ENCODE peak calls at places on chromosomes 7 and 10, in eight cellular contexts. F is kidney, N is IMR-90, K is heart left ventricle, J is transverse colon, S is Peyer's patch, Y is lung, V is spleen. W is an unnamed sample.

GRCh38 chr7:149831730-149832219 is 6.4 kb upstream of the ZNF862 start:
- DNase-seq in F (no peak), N (no peak), K (peak), J (no peak), S (no peak), Y (no peak), V (no peak), W (no peak)

GRCh38 chr7:142440219-142441073 is 182.6 kb upstream of the PRSS58 start:
- DNase-seq in F (no peak), N (peak), K (no peak), J (no peak), S (no peak), Y (no peak), V (no peak), W (no peak)

GRCh38 chr7:100215895-100216294 is 3.9 kb upstream of the PVRIG start:
- DNase-seq in F (peak), N (peak), K (peak), J (no peak), S (no peak), Y (no peak), V (peak), W (no peak)

GRCh38 chr10:15106352-15107013 is 9.3 kb downstream of the RPP38 start:
- DNase-seq in F (no peak), N (peak), K (peak), J (peak), S (peak), Y (peak), V (peak), W (no peak)

GRCh38 chr10:103843854-103844567 is 11.4 kb downstream of the SH3PXD2A start:
- DNase-seq in F (no peak), N (peak), K (peak), J (no peak), S (no peak), Y (no peak), V (peak), W (peak)

GRCh38 chr10:56212951-56213350 is 148.1 kb downstream of the ZWINT start:
- DNase-seq in F (no peak), N (no peak), K (no peak), J (no peak), S (peak), Y (no peak), V (no peak), W (no peak)

GRCh38 chr10:103839513-103839864 is 15.9 kb downstream of the SH3PXD2A start:
- DNase-seq in F (no peak), N (no peak), K (no peak), J (no peak), S (no peak), Y (no peak), V (peak), W (no peak)

GRCh38 chr7:36393826-36394225 is 4.2 kb downstream of the ANLN start:
- DNase-seq in F (no peak), N (no peak), K (no peak), J (no peak), S (no peak), Y (no peak), V (no peak), W (no peak)

GRCh38 chr10:15439381-15439837 is 68.3 kb upstream of the FAM171A1 start:
- DNase-seq in F (peak), N (peak), K (peak), J (peak), S (no peak), Y (no peak), V (no peak), W (peak)

GRCh38 chr10:104120512-104120902 is 1.5 kb upstream of the SFR1 start:
- DNase-seq in F (no peak), N (no peak), K (no peak), J (no peak), S (no peak), Y (no peak), V (no peak), W (no peak)

GRCh38 chr7:33579117-33579516 is 326.2 kb upstream of the BMPER start:
- DNase-seq in F (no peak), N (no peak), K (no peak), J (no peak), S (no peak), Y (no peak), V (no peak), W (no peak)

GRCh38 chr7:68258569-68258968 is 1261.9 kb downstream of the TYW1 start:
- DNase-seq in F (no peak), N (no peak), K (no peak), J (no peak), S (no peak), Y (no peak), V (no peak), W (no peak)

GRCh38 chr7:68542831-68543230 is 1055.4 kb upstream of the AUTS2 start:
- DNase-seq in F (no peak), N (no peak), K (no peak), J (no peak), S (no peak), Y (no peak), V (no peak), W (no peak)

GRCh38 chr7:99560834-99561734 is 2.6 kb downstream of the ZNF655 start:
- DNase-seq in F (no peak), N (no peak), K (no peak), J (no peak), S (no peak), Y (no peak), V (no peak), W (no peak)

GRCh38 chr10:123884907-123885381 is 6.7 kb downstream of the CPXM2 start:
- DNase-seq in F (peak), N (no peak), K (no peak), J (no peak), S (no peak), Y (no peak), V (no peak), W (peak)

GRCh38 chr10:130043491-130043890 is 67.1 kb downstream of the C10orf143 start:
- DNase-seq in F (no peak), N (no peak), K (no peak), J (no peak), S (no peak), Y (no peak), V (no peak), W (peak)

GRCh38 chr10:86366033-86366901 is at the start of gene GRID1:
- DNase-seq in F (peak), N (no peak), K (no peak), J (no peak), S (peak), Y (no peak), V (peak), W (peak)

GRCh38 chr7:37488163-37488759 is 39.6 kb upstream of the ELMO1 start:
- DNase-seq in F (no peak), N (no peak), K (no peak), J (no peak), S (no peak), Y (no peak), V (no peak), W (no peak)

GRCh38 chr10:46551701-46552525 is 4.5 kb downstream of the GPRIN2 start:
- DNase-seq in F (peak), N (no peak), K (peak), J (peak), S (peak), Y (peak), V (peak), W (peak)

GRCh38 chr10:74255214-74255613 is 104.2 kb downstream of the ADK start:
- DNase-seq in F (no peak), N (no peak), K (no peak), J (no peak), S (no peak), Y (no peak), V (no peak), W (no peak)

GRCh38 chr7:12152196-12152918 is 58.7 kb upstream of the TMEM106B start:
- DNase-seq in F (no peak), N (no peak), K (no peak), J (no peak), S (no peak), Y (no peak), V (no peak), W (no peak)

GRCh38 chr10:97640868-97641811 is 669 bp downstream of the PI4K2A start:
- DNase-seq in F (peak), N (peak), K (peak), J (peak), S (no peak), Y (no peak), V (peak), W (peak)

GRCh38 chr10:77970869-77971803 is 44.6 kb upstream of the DLG5 start:
- DNase-seq in F (peak), N (peak), K (peak), J (peak), S (no peak), Y (peak), V (peak), W (peak)

GRCh38 chr7:41538810-41539724 is 163.8 kb downstream of the INHBA start:
- DNase-seq in F (no peak), N (peak), K (no peak), J (no peak), S (no peak), Y (no peak), V (no peak), W (no peak)

GRCh38 chr10:78919111-78919966 is 149.4 kb upstream of the ZMIZ1 start:
- DNase-seq in F (no peak), N (no peak), K (no peak), J (no peak), S (no peak), Y (no peak), V (peak), W (no peak)

GRCh38 chr7:24828871-24829661 is 71.8 kb upstream of the GSDME start:
- DNase-seq in F (no peak), N (no peak), K (no peak), J (no peak), S (no peak), Y (no peak), V (no peak), W (no peak)

GRCh38 chr7:45447296-45447695 is 126.9 kb upstream of the ADCY1 start:
- DNase-seq in F (no peak), N (no peak), K (no peak), J (no peak), S (no peak), Y (no peak), V (no peak), W (no peak)

GRCh38 chr7:90892213-90892612 is 296.1 kb downstream of the CDK14 start:
- DNase-seq in F (no peak), N (peak), K (no peak), J (no peak), S (no peak), Y (no peak), V (no peak), W (no peak)

GRCh38 chr7:6186578-6186977 is 85.8 kb downstream of the CYTH3 start:
- DNase-seq in F (no peak), N (peak), K (no peak), J (no peak), S (no peak), Y (no peak), V (no peak), W (peak)

GRCh38 chr7:106057962-106058901 is 53.9 kb downstream of the SYPL1 start:
- DNase-seq in F (peak), N (no peak), K (no peak), J (peak), S (peak), Y (peak), V (peak), W (peak)

GRCh38 chr10:3102721-3103410 is 35.5 kb downstream of the PFKP start:
- DNase-seq in F (peak), N (peak), K (peak), J (peak), S (no peak), Y (no peak), V (no peak), W (no peak)

GRCh38 chr10:3104251-3104918 is 37.0 kb downstream of the PFKP start:
- DNase-seq in F (peak), N (no peak), K (peak), J (no peak), S (no peak), Y (no peak), V (peak), W (no peak)

GRCh38 chr10:3105166-3105565 is 37.8 kb downstream of the PFKP start:
- DNase-seq in F (peak), N (no peak), K (peak), J (no peak), S (no peak), Y (no peak), V (no peak), W (no peak)

GRCh38 chr10:3105905-3106304 is 38.6 kb downstream of the PFKP start:
- DNase-seq in F (peak), N (no peak), K (peak), J (no peak), S (no peak), Y (no peak), V (no peak), W (no peak)

GRCh38 chr10:3103646-3104045 is 36.3 kb downstream of the PFKP start:
- DNase-seq in F (peak), N (no peak), K (no peak), J (no peak), S (no peak), Y (no peak), V (no peak), W (no peak)
- H3K27ac ChIP-seq in F (peak), N (no peak), K (no peak), J (peak), S (no peak), Y (no peak), V (no peak), W (peak)

GRCh38 chr10:117226813-117227451 is 14.0 kb upstream of the SLC18A2 start:
- DNase-seq in F (no peak), N (no peak), K (no peak), J (peak), S (no peak), Y (no peak), V (peak), W (no peak)
- TF ChIP-seq CTCF in F (peak), N (peak), K (no peak), J (no peak), S (no peak), Y (no peak), V (peak), W (no peak)

GRCh38 chr10:100182908-100183307 is 2.9 kb downstream of the ERLIN1 start:
- DNase-seq in F (no peak), N (no peak), K (no peak), J (no peak), S (no peak), Y (no peak), V (no peak), W (no peak)
- H3K27ac ChIP-seq in F (no peak), N (no peak), K (no peak), J (peak), S (peak), Y (no peak), V (peak), W (no peak)

DNA sequence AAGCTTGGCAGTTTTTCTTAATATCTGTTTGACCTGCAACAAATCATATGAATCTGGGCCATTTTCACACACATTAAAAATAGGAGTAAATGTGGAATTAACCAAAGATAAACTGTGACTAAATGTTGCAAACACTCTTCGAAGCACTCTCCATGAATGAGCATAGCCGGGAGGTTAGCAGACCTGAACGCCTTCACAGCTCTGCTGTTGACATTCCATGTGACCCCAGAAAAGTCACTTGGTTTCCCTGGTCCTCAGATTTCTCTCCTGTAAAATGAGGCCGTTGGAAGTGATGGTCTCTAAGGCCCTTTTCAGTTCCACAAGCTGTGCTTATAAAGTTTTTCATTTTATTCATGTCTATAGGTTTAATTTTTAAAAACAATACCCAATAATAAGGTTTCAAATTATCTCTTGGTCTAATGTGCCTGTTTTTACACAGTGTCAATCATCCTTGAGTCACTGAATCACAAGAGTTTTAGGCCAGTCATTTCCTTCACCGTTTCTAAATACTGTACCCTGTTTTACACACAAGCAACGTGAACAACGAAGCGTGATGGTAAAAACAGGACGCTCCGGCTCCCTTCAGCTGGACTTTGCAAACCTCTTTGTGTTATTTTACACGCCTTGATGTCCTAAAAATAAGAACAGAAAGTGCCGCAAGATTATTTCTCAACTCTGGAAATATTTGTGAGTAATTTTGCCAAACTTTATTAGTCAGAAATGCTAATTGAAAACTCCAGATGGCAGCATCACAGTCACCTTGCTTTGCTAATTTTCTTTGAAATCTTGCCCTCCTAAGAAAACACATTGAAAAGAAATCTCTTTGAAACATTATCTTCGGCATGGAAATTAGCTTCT is 38.6 kb upstream of the MET start:
- DNase-seq in F (no peak), N (no peak), K (no peak), J (no peak), S (no peak), Y (no peak), V (no peak), W (no peak)
- TF ChIP-seq CTCF in F (no peak), N (no peak), K (no peak), J (no peak), S (no peak), Y (no peak), V (no peak), W (no peak)

GRCh38 chr10:95235676-95236067 is 41.6 kb downstream of the ACSM6 start:
- DNase-seq in F (no peak), N (no peak), K (no peak), J (no peak), S (no peak), Y (no peak), V (no peak), W (no peak)
- H3K27ac ChIP-seq in F (no peak), N (no peak), K (no peak), J (no peak), S (no peak), Y (no peak), V (no peak), W (no peak)

GRCh38 chr7:2886900-2887299 is 42.8 kb upstream of the GNA12 start:
- DNase-seq in F (no peak), N (peak), K (no peak), J (peak), S (no peak), Y (peak), V (no peak), W (no peak)
- TF ChIP-seq CTCF in F (peak), N (peak), K (peak), J (peak), S (peak), Y (peak), V (peak), W (peak)

DNA sequence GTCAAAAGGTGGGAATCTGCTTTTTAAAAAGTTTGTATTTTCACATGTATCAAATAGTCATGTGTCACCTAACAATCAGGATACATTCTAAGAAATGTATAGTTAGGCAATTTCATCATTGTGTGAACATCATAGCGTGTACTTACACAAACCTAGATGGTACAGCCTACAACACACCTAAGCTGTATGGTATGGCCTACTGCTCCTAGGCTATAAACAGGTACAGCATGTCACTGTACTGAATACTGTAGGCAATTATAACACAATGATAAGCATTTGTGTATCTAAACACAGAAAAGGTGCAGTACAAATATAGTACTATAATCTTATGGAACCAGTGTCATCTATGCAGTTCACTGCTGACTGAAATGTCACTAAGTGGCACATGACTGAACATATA is 17.8 kb downstream of the COA1 start:
- DNase-seq in F (no peak), N (no peak), K (no peak), J (no peak), S (no peak), Y (no peak), V (no peak), W (no peak)
- H3K27ac ChIP-seq in F (no peak), N (no peak), K (no peak), J (no peak), S (no peak), Y (no peak), V (no peak), W (no peak)

DNA sequence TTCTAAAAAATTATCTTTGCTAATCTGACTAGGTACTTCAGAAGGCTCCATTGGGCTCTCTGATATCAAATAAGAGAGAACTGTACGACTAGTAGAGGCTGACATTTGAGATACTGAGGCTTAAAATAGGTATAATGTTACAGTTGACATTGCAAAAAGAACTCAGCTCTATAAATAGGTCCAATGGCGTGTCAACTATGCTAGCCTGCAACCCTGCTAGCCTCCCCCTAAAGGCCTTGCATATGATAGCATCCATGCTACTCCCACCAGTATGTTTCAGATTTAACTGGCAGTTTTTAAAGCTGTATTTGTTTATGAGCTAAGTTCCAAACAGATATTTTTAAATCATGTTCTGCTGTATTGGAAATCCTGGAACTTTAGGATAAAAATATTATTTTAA is at the start of gene PPP1R3A:
- DNase-seq in F (no peak), N (peak), K (peak), J (no peak), S (no peak), Y (no peak), V (no peak), W (no peak)
- TF ChIP-seq CTCF in F (no peak), N (no peak), K (peak), J (no peak), S (no peak), Y (no peak), V (no peak), W (no peak)